ENCODE peak calls at places on chromosomes 2 and 18, in nine cellular contexts. One of them, this sample, is unnamed.

GRCh38 chr2:30362468-30363081 is 84.5 kb upstream of the LCLAT1 start:
- DNase-seq in fibroblast of lung: peak
- DNase-seq in adrenal gland: peak
- DNase-seq in dorsolateral prefrontal cortex: no peak
- DNase-seq in AG04449: peak
- DNase-seq in Peyer's patch: no peak
- DNase-seq in upper lobe of right lung: no peak
- DNase-seq in K562: no peak
- DNase-seq in vagina: no peak
- DNase-seq in this sample: no peak

GRCh38 chr2:28471214-28471613 is 24.6 kb upstream of the PLB1 start:
- DNase-seq in fibroblast of lung: no peak
- DNase-seq in adrenal gland: no peak
- DNase-seq in dorsolateral prefrontal cortex: no peak
- DNase-seq in AG04449: no peak
- DNase-seq in Peyer's patch: no peak
- DNase-seq in upper lobe of right lung: peak
- DNase-seq in K562: peak
- DNase-seq in vagina: no peak
- DNase-seq in this sample: no peak

GRCh38 chr2:9703701-9704221 is 73.0 kb upstream of the YWHAQ start:
- DNase-seq in fibroblast of lung: peak
- DNase-seq in adrenal gland: no peak
- DNase-seq in dorsolateral prefrontal cortex: no peak
- DNase-seq in AG04449: peak
- DNase-seq in Peyer's patch: no peak
- DNase-seq in upper lobe of right lung: no peak
- DNase-seq in K562: peak
- DNase-seq in vagina: no peak
- DNase-seq in this sample: peak

GRCh38 chr2:27954771-27955384 is 64.3 kb downstream of the BABAM2 start:
- DNase-seq in fibroblast of lung: peak
- DNase-seq in adrenal gland: peak
- DNase-seq in dorsolateral prefrontal cortex: no peak
- DNase-seq in AG04449: peak
- DNase-seq in Peyer's patch: peak
- DNase-seq in upper lobe of right lung: no peak
- DNase-seq in K562: no peak
- DNase-seq in vagina: peak
- DNase-seq in this sample: peak

GRCh38 chr2:72994991-72995380 is 76.5 kb downstream of the SFXN5 start:
- DNase-seq in fibroblast of lung: no peak
- DNase-seq in adrenal gland: no peak
- DNase-seq in dorsolateral prefrontal cortex: no peak
- DNase-seq in AG04449: no peak
- DNase-seq in Peyer's patch: peak
- DNase-seq in upper lobe of right lung: no peak
- DNase-seq in K562: no peak
- DNase-seq in vagina: peak
- DNase-seq in this sample: no peak

GRCh38 chr18:48238206-48238605 is 171.0 kb downstream of the ZBTB7C start:
- DNase-seq in fibroblast of lung: peak
- DNase-seq in adrenal gland: no peak
- DNase-seq in dorsolateral prefrontal cortex: no peak
- DNase-seq in AG04449: no peak
- DNase-seq in Peyer's patch: no peak
- DNase-seq in upper lobe of right lung: no peak
- DNase-seq in K562: no peak
- DNase-seq in vagina: no peak
- DNase-seq in this sample: peak

GRCh38 chr2:214410918-214411554 is at the start of gene VWC2L:
- DNase-seq in fibroblast of lung: peak
- DNase-seq in adrenal gland: peak
- DNase-seq in dorsolateral prefrontal cortex: peak
- DNase-seq in AG04449: peak
- DNase-seq in Peyer's patch: no peak
- DNase-seq in upper lobe of right lung: peak
- DNase-seq in K562: peak
- DNase-seq in vagina: no peak
- DNase-seq in this sample: peak

GRCh38 chr18:11808001-11808855 is 43.0 kb upstream of the CHMP1B start:
- DNase-seq in fibroblast of lung: peak
- DNase-seq in adrenal gland: no peak
- DNase-seq in dorsolateral prefrontal cortex: no peak
- DNase-seq in AG04449: no peak
- DNase-seq in Peyer's patch: no peak
- DNase-seq in upper lobe of right lung: no peak
- DNase-seq in K562: no peak
- DNase-seq in vagina: no peak
- DNase-seq in this sample: peak

GRCh38 chr2:10022464-10022863 is 20.9 kb upstream of the KLF11 start:
- DNase-seq in fibroblast of lung: no peak
- DNase-seq in adrenal gland: no peak
- DNase-seq in dorsolateral prefrontal cortex: no peak
- DNase-seq in AG04449: no peak
- DNase-seq in Peyer's patch: no peak
- DNase-seq in upper lobe of right lung: no peak
- DNase-seq in K562: no peak
- DNase-seq in vagina: no peak
- DNase-seq in this sample: no peak

GRCh38 chr2:69811018-69811417 is 18.4 kb upstream of the GMCL1 start:
- DNase-seq in fibroblast of lung: no peak
- DNase-seq in adrenal gland: no peak
- DNase-seq in dorsolateral prefrontal cortex: no peak
- DNase-seq in AG04449: no peak
- DNase-seq in Peyer's patch: no peak
- DNase-seq in upper lobe of right lung: no peak
- DNase-seq in K562: no peak
- DNase-seq in vagina: peak
- DNase-seq in this sample: no peak

DNA sequence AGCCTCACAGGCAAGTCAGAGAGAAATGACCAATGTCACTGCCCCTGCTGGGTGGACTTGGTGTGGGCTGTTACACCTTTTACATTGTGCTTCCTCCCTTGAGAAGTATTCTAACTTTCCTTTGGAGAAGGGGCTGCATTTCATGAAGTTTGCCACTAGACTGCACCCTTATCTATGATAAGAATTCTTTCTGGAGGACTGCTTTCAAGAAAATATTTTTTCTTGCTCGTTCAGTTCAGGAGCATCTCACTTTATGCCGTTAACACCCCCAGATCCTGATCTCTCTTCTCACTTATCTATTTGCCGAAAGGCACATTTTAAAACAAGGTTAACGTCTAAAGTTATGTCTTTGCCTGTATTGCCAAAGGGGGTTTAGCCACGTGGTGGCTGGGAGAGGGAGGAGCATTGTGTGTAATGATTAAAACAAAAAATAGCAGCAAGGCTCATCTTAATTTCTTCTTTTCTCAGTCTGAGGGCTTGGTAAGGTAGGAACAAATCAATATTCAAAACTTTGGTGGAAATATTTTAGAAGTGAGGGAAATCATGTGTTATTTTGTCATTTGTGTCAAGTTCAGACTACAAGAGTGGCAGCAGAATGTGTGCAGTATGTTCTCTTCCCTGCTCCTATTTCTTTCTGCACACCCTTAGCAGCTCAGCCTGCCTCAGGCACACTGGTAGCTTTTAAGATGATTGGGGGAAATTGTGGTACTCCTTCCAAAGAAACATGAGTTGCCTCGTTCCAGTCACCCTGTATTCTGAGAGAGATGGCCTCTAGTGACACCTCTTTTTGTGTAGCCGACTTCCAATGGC is 1.6 kb upstream of the IGFBP5 start:
- DNase-seq in fibroblast of lung: peak
- DNase-seq in adrenal gland: no peak
- DNase-seq in dorsolateral prefrontal cortex: no peak
- DNase-seq in AG04449: no peak
- DNase-seq in Peyer's patch: no peak
- DNase-seq in upper lobe of right lung: no peak
- DNase-seq in K562: peak
- DNase-seq in vagina: no peak
- DNase-seq in this sample: peak
- TF ChIP-seq CTCF in fibroblast of lung: peak
- TF ChIP-seq CTCF in adrenal gland: peak
- TF ChIP-seq CTCF in dorsolateral prefrontal cortex: peak
- TF ChIP-seq CTCF in AG04449: peak
- TF ChIP-seq CTCF in Peyer's patch: peak
- TF ChIP-seq CTCF in upper lobe of right lung: peak
- TF ChIP-seq CTCF in K562: peak
- TF ChIP-seq CTCF in vagina: peak
- TF ChIP-seq CTCF in this sample: peak

DNA sequence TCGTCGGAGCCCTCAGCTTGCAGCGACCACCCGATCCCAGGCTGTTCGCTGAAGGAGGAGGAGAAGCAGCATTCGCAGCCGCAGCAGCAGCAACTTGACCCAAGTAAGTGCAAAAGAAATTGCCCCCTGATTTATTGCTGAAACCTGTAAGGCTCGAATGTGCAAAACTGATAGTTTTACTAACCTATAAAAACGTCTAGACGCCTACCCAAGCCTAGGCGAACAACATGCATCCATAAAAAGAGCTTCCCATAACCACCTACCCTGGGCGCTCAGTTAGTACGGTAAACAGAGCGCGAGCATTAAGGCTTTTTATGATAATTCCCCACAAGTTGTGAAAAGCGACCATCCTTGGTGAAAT is 944 bp downstream of the HOXD9 start:
- DNase-seq in fibroblast of lung: no peak
- DNase-seq in adrenal gland: no peak
- DNase-seq in dorsolateral prefrontal cortex: no peak
- DNase-seq in AG04449: no peak
- DNase-seq in Peyer's patch: no peak
- DNase-seq in upper lobe of right lung: no peak
- DNase-seq in K562: no peak
- DNase-seq in vagina: no peak
- DNase-seq in this sample: no peak
- H3K4me3 ChIP-seq in fibroblast of lung: no peak
- H3K4me3 ChIP-seq in adrenal gland: peak
- H3K4me3 ChIP-seq in dorsolateral prefrontal cortex: no peak
- H3K4me3 ChIP-seq in AG04449: peak
- H3K4me3 ChIP-seq in Peyer's patch: peak
- H3K4me3 ChIP-seq in upper lobe of right lung: peak
- H3K4me3 ChIP-seq in K562: no peak
- H3K4me3 ChIP-seq in vagina: peak
- H3K4me3 ChIP-seq in this sample: no peak

GRCh38 chr18:72697706-72698105 is 153.6 kb upstream of the CBLN2 start:
- DNase-seq in fibroblast of lung: no peak
- DNase-seq in adrenal gland: no peak
- DNase-seq in dorsolateral prefrontal cortex: no peak
- DNase-seq in AG04449: no peak
- DNase-seq in Peyer's patch: no peak
- DNase-seq in upper lobe of right lung: no peak
- DNase-seq in K562: no peak
- DNase-seq in vagina: no peak
- DNase-seq in this sample: no peak

GRCh38 chr18:72704202-72704601 is 160.1 kb upstream of the CBLN2 start:
- DNase-seq in fibroblast of lung: no peak
- DNase-seq in adrenal gland: no peak
- DNase-seq in dorsolateral prefrontal cortex: no peak
- DNase-seq in AG04449: no peak
- DNase-seq in Peyer's patch: no peak
- DNase-seq in upper lobe of right lung: no peak
- DNase-seq in K562: no peak
- DNase-seq in vagina: no peak
- DNase-seq in this sample: no peak

GRCh38 chr18:72700961-72701710 is 157.0 kb upstream of the CBLN2 start:
- DNase-seq in fibroblast of lung: peak
- DNase-seq in adrenal gland: no peak
- DNase-seq in dorsolateral prefrontal cortex: no peak
- DNase-seq in AG04449: no peak
- DNase-seq in Peyer's patch: no peak
- DNase-seq in upper lobe of right lung: no peak
- DNase-seq in K562: no peak
- DNase-seq in vagina: no peak
- DNase-seq in this sample: peak
- TF ChIP-seq CTCF in fibroblast of lung: no peak
- TF ChIP-seq CTCF in adrenal gland: no peak
- TF ChIP-seq CTCF in dorsolateral prefrontal cortex: peak
- TF ChIP-seq CTCF in AG04449: no peak
- TF ChIP-seq CTCF in Peyer's patch: peak
- TF ChIP-seq CTCF in upper lobe of right lung: peak
- TF ChIP-seq CTCF in K562: no peak
- TF ChIP-seq CTCF in vagina: no peak
- TF ChIP-seq CTCF in this sample: peak

DNA sequence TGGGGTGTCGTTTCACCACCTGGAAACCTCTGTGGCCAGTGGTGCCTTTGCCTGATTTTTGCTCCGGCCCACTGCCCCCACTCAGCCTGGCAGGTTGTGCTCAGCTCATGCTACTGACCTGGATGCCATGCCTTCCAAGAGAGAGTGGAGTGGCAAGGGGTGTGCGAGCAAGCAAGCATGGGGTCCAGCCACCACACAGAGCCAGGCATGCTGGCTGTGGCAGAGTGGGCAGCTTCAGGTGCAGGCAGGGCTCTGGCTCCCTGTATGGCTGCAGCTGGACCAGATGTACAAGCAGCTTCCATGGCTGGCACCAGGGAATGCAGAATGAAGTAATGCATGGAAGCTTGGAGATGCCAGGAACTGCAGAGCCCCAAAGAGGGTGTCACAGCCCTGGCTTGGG is 620.5 kb upstream of the SETBP1 start:
- DNase-seq in fibroblast of lung: no peak
- DNase-seq in adrenal gland: no peak
- DNase-seq in dorsolateral prefrontal cortex: no peak
- DNase-seq in AG04449: no peak
- DNase-seq in Peyer's patch: no peak
- DNase-seq in upper lobe of right lung: no peak
- DNase-seq in K562: no peak
- DNase-seq in vagina: no peak
- DNase-seq in this sample: no peak
- H3K4me3 ChIP-seq in fibroblast of lung: no peak
- H3K4me3 ChIP-seq in adrenal gland: no peak
- H3K4me3 ChIP-seq in dorsolateral prefrontal cortex: no peak
- H3K4me3 ChIP-seq in AG04449: no peak
- H3K4me3 ChIP-seq in Peyer's patch: no peak
- H3K4me3 ChIP-seq in upper lobe of right lung: no peak
- H3K4me3 ChIP-seq in K562: no peak
- H3K4me3 ChIP-seq in vagina: no peak
- H3K4me3 ChIP-seq in this sample: no peak

DNA sequence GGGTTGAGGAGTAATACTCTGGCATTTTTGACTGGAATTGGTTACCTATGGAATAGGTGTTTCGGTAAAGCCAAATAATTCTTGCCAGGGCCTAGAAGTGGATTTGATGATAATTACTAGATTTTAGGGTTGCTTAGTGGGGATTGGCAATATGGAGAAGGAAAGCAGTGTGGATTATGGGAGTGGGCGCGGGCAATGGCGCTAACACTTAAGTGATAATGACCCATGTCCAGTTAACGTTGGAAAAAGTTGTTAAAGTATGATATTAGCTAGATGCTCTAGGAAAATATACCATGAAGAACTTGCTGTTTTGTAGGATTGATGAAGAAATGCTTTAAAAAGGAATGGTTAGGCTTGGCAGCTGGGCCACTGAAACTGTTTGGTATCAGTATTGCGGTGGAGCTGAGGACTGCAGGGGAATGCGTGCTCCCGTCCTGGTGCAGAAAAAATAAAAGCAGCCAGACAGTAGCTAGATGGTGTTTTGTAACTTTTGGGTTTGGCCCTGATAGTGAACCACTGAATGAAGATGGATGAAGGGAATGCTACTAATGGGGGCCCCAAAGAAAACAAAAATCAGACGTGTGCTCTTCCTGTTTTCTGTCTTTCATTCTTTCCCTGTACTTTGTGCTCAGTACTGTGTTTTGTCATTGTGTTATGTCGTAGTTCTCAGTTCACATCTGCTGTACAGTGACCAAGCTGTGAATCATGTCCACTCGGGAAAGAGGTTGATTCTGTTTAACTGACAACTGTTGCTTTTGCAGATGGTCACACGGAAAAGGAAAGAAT is 937 bp downstream of the INSIG2 start:
- DNase-seq in fibroblast of lung: peak
- DNase-seq in adrenal gland: no peak
- DNase-seq in dorsolateral prefrontal cortex: peak
- DNase-seq in AG04449: no peak
- DNase-seq in Peyer's patch: peak
- DNase-seq in upper lobe of right lung: no peak
- DNase-seq in K562: peak
- DNase-seq in vagina: no peak
- DNase-seq in this sample: peak
- TF ChIP-seq CTCF in fibroblast of lung: peak
- TF ChIP-seq CTCF in adrenal gland: no peak
- TF ChIP-seq CTCF in dorsolateral prefrontal cortex: no peak
- TF ChIP-seq CTCF in AG04449: no peak
- TF ChIP-seq CTCF in Peyer's patch: peak
- TF ChIP-seq CTCF in upper lobe of right lung: peak
- TF ChIP-seq CTCF in K562: no peak
- TF ChIP-seq CTCF in vagina: no peak
- TF ChIP-seq CTCF in this sample: peak

This sample was measured in fibroblast of pulmonary artery.